ENCODE peak calls at places on chromosomes 12 and 14, in nine cellular contexts. A is naive thymus-derived CD4-positive, alpha-beta T cell; H is fibroblast of lung; C is activated CD4-positive, alpha-beta T cell treated with anti-CD3 and anti-CD28 coated beads for 36 hours; D is progenitor cell of endocrine pancreas; M is stimulated activated CD4-positive, alpha-beta T cell treated with anti-CD3 and anti-CD28 coated beads, Interleukin-1b, Interleukin-23, amount 100 ng/mL, for 24 hours; N is AG09309; O is cardiac muscle cell; F is NCI-H2171 treated with DMSO at 0.1 percent for 48 hours. R is an unnamed sample.

GRCh38 chr14:100092832-100093231 is 27.6 kb downstream of the EVL start:
- DNase-seq in A (no peak), H (no peak), C (no peak), D (no peak), M (no peak), N (no peak), O (no peak), F (no peak), R (no peak)

GRCh38 chr12:106954462-106955376 is 988 bp upstream of the TMEM263 start:
- DNase-seq in A (no peak), H (peak; percentile 34), C (peak; percentile 43), D (peak; percentile 11), M (no peak), N (no peak), O (no peak), F (peak; percentile 11), R (peak; percentile 64)

GRCh38 chr12:29216797-29217583 is 67.9 kb downstream of the FAR2 start:
- DNase-seq in A (no peak), H (peak; percentile 26), C (no peak), D (no peak), M (no peak), N (peak; percentile 25), O (no peak), F (peak; percentile 59), R (no peak)

GRCh38 chr12:117092511-117092780 is 6.8 kb downstream of the TESC start:
- DNase-seq in A (no peak), H (no peak), C (no peak), D (no peak), M (no peak), N (no peak), O (no peak), F (no peak), R (no peak)

GRCh38 chr12:4628406-4628805 is 20.4 kb downstream of the AKAP3 start:
- DNase-seq in A (no peak), H (no peak), C (no peak), D (no peak), M (no peak), N (no peak), O (no peak), F (no peak), R (no peak)

GRCh38 chr12:131112690-131113290 is 159.1 kb downstream of the ADGRD1 start:
- DNase-seq in A (no peak), H (no peak), C (peak; percentile 39), D (no peak), M (no peak), N (no peak), O (no peak), F (no peak), R (no peak)

GRCh38 chr14:37034410-37035285 is 137.8 kb downstream of the SLC25A21 start:
- DNase-seq in A (no peak), H (peak; percentile 86), C (no peak), D (no peak), M (no peak), N (peak; percentile 69), O (no peak), F (no peak), R (no peak)

GRCh38 chr14:94307410-94307992 is 14.4 kb upstream of the SERPINA10 start:
- DNase-seq in A (no peak), H (no peak), C (no peak), D (no peak), M (no peak), N (no peak), O (no peak), F (peak; percentile 32), R (peak; percentile 32)

GRCh38 chr14:37278673-37279538 is 81.2 kb downstream of the MIPOL1 start:
- DNase-seq in A (no peak), H (no peak), C (no peak), D (no peak), M (no peak), N (no peak), O (no peak), F (no peak), R (no peak)

GRCh38 chr14:66815687-66816086 is 307.7 kb downstream of the GPHN start:
- DNase-seq in A (no peak), H (no peak), C (no peak), D (no peak), M (no peak), N (no peak), O (no peak), F (no peak), R (no peak)

GRCh38 chr12:88865537-88865936 is 285.3 kb upstream of the KITLG start:
- DNase-seq in A (no peak), H (no peak), C (no peak), D (no peak), M (no peak), N (no peak), O (no peak), F (no peak), R (no peak)

GRCh38 chr14:56147980-56148901 is 30.0 kb downstream of the PELI2 start:
- DNase-seq in A (no peak), H (no peak), C (no peak), D (no peak), M (no peak), N (no peak), O (no peak), F (peak; percentile 35), R (no peak)

GRCh38 chr14:100285021-100285912 is 21.0 kb downstream of the SLC25A29 start:
- DNase-seq in A (peak; percentile 75), H (peak; percentile 43), C (peak; percentile 88), D (peak; percentile 72), M (peak; percentile 66), N (no peak), O (peak; percentile 81), F (peak; percentile 69), R (peak; percentile 89)

GRCh38 chr14:39847191-39847590 is 415.0 kb upstream of the FBXO33 start:
- DNase-seq in A (no peak), H (peak; percentile 59), C (no peak), D (no peak), M (no peak), N (no peak), O (no peak), F (no peak), R (no peak)

GRCh38 chr14:100129161-100129589 is 30.3 kb downstream of the DEGS2 start:
- DNase-seq in A (no peak), H (peak; percentile 23), C (no peak), D (no peak), M (no peak), N (peak; percentile 8), O (no peak), F (no peak), R (no peak)

GRCh38 chr12:3641428-3641883 is 111.5 kb downstream of the CRACR2A start:
- DNase-seq in A (no peak), H (peak; percentile 73), C (no peak), D (no peak), M (no peak), N (peak; percentile 23), O (no peak), F (no peak), R (no peak)

GRCh38 chr12:92389466-92389865 is 243.8 kb upstream of the BTG1 start:
- DNase-seq in A (no peak), H (no peak), C (no peak), D (no peak), M (no peak), N (no peak), O (no peak), F (no peak), R (no peak)

GRCh38 chr12:105227879-105228278 is 8.1 kb downstream of the APPL2 start:
- DNase-seq in A (no peak), H (no peak), C (no peak), D (no peak), M (no peak), N (no peak), O (no peak), F (no peak), R (no peak)

GRCh38 chr12:32072102-32072501 is 34.5 kb upstream of the BICD1 start:
- DNase-seq in A (no peak), H (no peak), C (no peak), D (no peak), M (no peak), N (no peak), O (no peak), F (no peak), R (no peak)

GRCh38 chr12:68587448-68587873 is 23.2 kb upstream of the RAP1B start:
- DNase-seq in A (peak; percentile 66), H (peak; percentile 29), C (peak; percentile 69), D (no peak), M (peak; percentile 21), N (no peak), O (no peak), F (no peak), R (no peak)

GRCh38 chr12:48592591-48593086 is 22.8 kb upstream of the LALBA start:
- DNase-seq in A (no peak), H (no peak), C (no peak), D (no peak), M (no peak), N (no peak), O (no peak), F (no peak), R (no peak)

GRCh38 chr14:100305446-100306255 is 593 bp downstream of the SLC25A29 start:
- DNase-seq in A (no peak), H (peak; percentile 31), C (peak; percentile 40), D (peak; percentile 23), M (peak; percentile 24), N (no peak), O (no peak), F (peak; percentile 43), R (peak; percentile 69)

GRCh38 chr12:105091495-105092206 is 7.4 kb upstream of the ALDH1L2 start:
- DNase-seq in A (no peak), H (no peak), C (no peak), D (no peak), M (no peak), N (no peak), O (no peak), F (no peak), R (no peak)

GRCh38 chr12:88720231-88720630 is 140.0 kb upstream of the KITLG start:
- DNase-seq in A (no peak), H (no peak), C (no peak), D (no peak), M (no peak), N (no peak), O (no peak), F (no peak), R (no peak)

GRCh38 chr12:107319536-107320030 is 226.2 kb upstream of the CRY1 start:
- DNase-seq in A (peak; percentile 50), H (peak; percentile 34), C (peak; percentile 38), D (no peak), M (no peak), N (no peak), O (peak; percentile 31), F (peak; percentile 30), R (no peak)

GRCh38 chr14:76502638-76503037 is 126.7 kb downstream of the ESRRB start:
- DNase-seq in A (no peak), H (no peak), C (no peak), D (no peak), M (no peak), N (no peak), O (no peak), F (no peak), R (no peak)

GRCh38 chr12:8823565-8824300 is 1.3 kb downstream of the A2ML1 start:
- DNase-seq in A (peak; percentile 6), H (peak; percentile 33), C (peak; percentile 19), D (peak; percentile 34), M (no peak), N (no peak), O (peak; percentile 65), F (no peak), R (peak; percentile 80)

GRCh38 chr12:89352492-89353187 is at the start of gene DUSP6:
- DNase-seq in A (peak; percentile 90), H (peak; percentile 99), C (peak; percentile 96), D (peak; percentile 86), M (peak; percentile 87), N (peak; percentile 98), O (peak; percentile 97), F (peak; percentile 96), R (peak; percentile 100)

GRCh38 chr12:112488257-112488926 is 69.6 kb downstream of the PTPN11 start:
- DNase-seq in A (no peak), H (no peak), C (no peak), D (no peak), M (no peak), N (no peak), O (no peak), F (no peak), R (no peak)

GRCh38 chr12:100184549-100184948 is 16.1 kb upstream of the ACTR6 start:
- DNase-seq in A (no peak), H (no peak), C (no peak), D (no peak), M (no peak), N (no peak), O (no peak), F (no peak), R (no peak)

GRCh38 chr14:58746261-58746660 is 108.5 kb downstream of the DACT1 start:
- DNase-seq in A (no peak), H (peak; percentile 94), C (no peak), D (no peak), M (no peak), N (no peak), O (no peak), F (no peak), R (no peak)